ENCODE peak calls at places on chromosomes 16 and 17, in ten cellular contexts. One of them, this sample, is unnamed.

GRCh38 chr17:9268546-9268945 is 247.2 kb downstream of the NTN1 start:
- DNase-seq in tibial artery: no peak
- DNase-seq in kidney: no peak
- DNase-seq in epithelial cell of esophagus: no peak
- DNase-seq in mucosa of descending colon: no peak
- DNase-seq in type B pancreatic cell: no peak
- DNase-seq in lung: no peak
- DNase-seq in A549: no peak
- DNase-seq in Caco-2: no peak
- DNase-seq in transverse colon: no peak
- DNase-seq in this sample: no peak

GRCh38 chr17:16512011-16512410 is 20.0 kb upstream of the LRRC75A start:
- DNase-seq in tibial artery: peak; percentile 2
- DNase-seq in kidney: no peak
- DNase-seq in epithelial cell of esophagus: no peak
- DNase-seq in mucosa of descending colon: no peak
- DNase-seq in type B pancreatic cell: no peak
- DNase-seq in lung: no peak
- DNase-seq in A549: no peak
- DNase-seq in Caco-2: no peak
- DNase-seq in transverse colon: no peak
- DNase-seq in this sample: no peak

GRCh38 chr16:13426279-13426678 is 493.7 kb upstream of the ERCC4 start:
- DNase-seq in tibial artery: no peak
- DNase-seq in kidney: no peak
- DNase-seq in epithelial cell of esophagus: no peak
- DNase-seq in mucosa of descending colon: no peak
- DNase-seq in type B pancreatic cell: no peak
- DNase-seq in lung: no peak
- DNase-seq in A549: peak; percentile 7
- DNase-seq in Caco-2: no peak
- DNase-seq in transverse colon: no peak
- DNase-seq in this sample: no peak

GRCh38 chr17:74768069-74768762 is 7.9 kb downstream of the NAT9 start:
- DNase-seq in tibial artery: peak; percentile 89
- DNase-seq in kidney: peak; percentile 79
- DNase-seq in epithelial cell of esophagus: no peak
- DNase-seq in mucosa of descending colon: no peak
- DNase-seq in type B pancreatic cell: no peak
- DNase-seq in lung: no peak
- DNase-seq in A549: no peak
- DNase-seq in Caco-2: no peak
- DNase-seq in transverse colon: no peak
- DNase-seq in this sample: no peak

GRCh38 chr16:2039286-2040030 is 8.2 kb downstream of the NTHL1 start:
- DNase-seq in tibial artery: peak; percentile 87
- DNase-seq in kidney: peak; percentile 94
- DNase-seq in epithelial cell of esophagus: peak; percentile 43
- DNase-seq in mucosa of descending colon: peak; percentile 80
- DNase-seq in type B pancreatic cell: no peak
- DNase-seq in lung: peak; percentile 69
- DNase-seq in A549: peak; percentile 96
- DNase-seq in Caco-2: peak; percentile 57
- DNase-seq in transverse colon: peak; percentile 72
- DNase-seq in this sample: no peak

GRCh38 chr16:85168732-85169256 is 56.5 kb upstream of the CIBAR2 start:
- DNase-seq in tibial artery: peak; percentile 83
- DNase-seq in kidney: peak; percentile 90
- DNase-seq in epithelial cell of esophagus: peak; percentile 26
- DNase-seq in mucosa of descending colon: peak; percentile 45
- DNase-seq in type B pancreatic cell: no peak
- DNase-seq in lung: no peak
- DNase-seq in A549: no peak
- DNase-seq in Caco-2: peak; percentile 63
- DNase-seq in transverse colon: peak; percentile 47
- DNase-seq in this sample: no peak

GRCh38 chr17:7459961-7460545 is 15.2 kb downstream of the CHRNB1 start:
- DNase-seq in tibial artery: no peak
- DNase-seq in kidney: no peak
- DNase-seq in epithelial cell of esophagus: no peak
- DNase-seq in mucosa of descending colon: no peak
- DNase-seq in type B pancreatic cell: no peak
- DNase-seq in lung: no peak
- DNase-seq in A549: no peak
- DNase-seq in Caco-2: no peak
- DNase-seq in transverse colon: no peak
- DNase-seq in this sample: no peak

GRCh38 chr16:56041556-56042140 is 149.6 kb upstream of the GNAO1 start:
- DNase-seq in tibial artery: no peak
- DNase-seq in kidney: no peak
- DNase-seq in epithelial cell of esophagus: peak; percentile 50
- DNase-seq in mucosa of descending colon: peak; percentile 16
- DNase-seq in type B pancreatic cell: no peak
- DNase-seq in lung: no peak
- DNase-seq in A549: peak; percentile 36
- DNase-seq in Caco-2: peak; percentile 84
- DNase-seq in transverse colon: peak; percentile 14
- DNase-seq in this sample: no peak

GRCh38 chr17:15782809-15783208 is 50.7 kb downstream of the TBC1D26 start:
- DNase-seq in tibial artery: peak; percentile 75
- DNase-seq in kidney: peak; percentile 84
- DNase-seq in epithelial cell of esophagus: peak; percentile 34
- DNase-seq in mucosa of descending colon: peak; percentile 75
- DNase-seq in type B pancreatic cell: no peak
- DNase-seq in lung: peak; percentile 40
- DNase-seq in A549: no peak
- DNase-seq in Caco-2: no peak
- DNase-seq in transverse colon: peak; percentile 59
- DNase-seq in this sample: no peak

GRCh38 chr17:27481327-27481726 is 25.1 kb downstream of the KSR1 start:
- DNase-seq in tibial artery: no peak
- DNase-seq in kidney: no peak
- DNase-seq in epithelial cell of esophagus: no peak
- DNase-seq in mucosa of descending colon: peak; percentile 24
- DNase-seq in type B pancreatic cell: no peak
- DNase-seq in lung: no peak
- DNase-seq in A549: no peak
- DNase-seq in Caco-2: no peak
- DNase-seq in transverse colon: no peak
- DNase-seq in this sample: no peak

DNA sequence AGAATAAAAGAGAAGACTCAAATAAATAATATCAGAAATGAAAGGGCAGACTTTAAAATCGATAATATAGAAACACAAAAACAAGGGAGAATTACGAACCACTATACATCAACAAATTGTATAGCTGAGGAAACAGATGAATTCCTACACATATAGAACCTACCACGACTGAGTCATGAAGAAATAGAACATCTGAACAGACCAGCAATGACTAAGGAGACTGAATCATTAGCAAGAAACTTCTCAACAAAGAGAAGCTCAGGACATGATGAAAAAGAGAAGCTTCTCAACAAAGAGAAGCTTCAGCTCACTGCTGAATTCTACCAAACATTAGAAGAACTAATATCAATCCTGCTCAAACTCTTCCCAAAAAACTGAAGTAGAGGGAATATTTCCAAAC is 255.9 kb downstream of the CEP112 start:
- DNase-seq in tibial artery: no peak
- DNase-seq in kidney: no peak
- DNase-seq in epithelial cell of esophagus: peak; percentile 76
- DNase-seq in mucosa of descending colon: no peak
- DNase-seq in type B pancreatic cell: no peak
- DNase-seq in lung: no peak
- DNase-seq in A549: no peak
- DNase-seq in Caco-2: no peak
- DNase-seq in transverse colon: no peak
- DNase-seq in this sample: no peak
- TF ChIP-seq CTCF in tibial artery: no peak
- TF ChIP-seq CTCF in kidney: no peak
- TF ChIP-seq CTCF in epithelial cell of esophagus: no peak
- TF ChIP-seq CTCF in mucosa of descending colon: no peak
- TF ChIP-seq CTCF in type B pancreatic cell: no peak
- TF ChIP-seq CTCF in lung: no peak
- TF ChIP-seq CTCF in A549: no peak
- TF ChIP-seq CTCF in Caco-2: no peak
- TF ChIP-seq CTCF in transverse colon: no peak
- TF ChIP-seq CTCF in this sample: no peak

GRCh38 chr17:13941781-13942180 is 127.5 kb upstream of the COX10 start:
- DNase-seq in tibial artery: no peak
- DNase-seq in kidney: no peak
- DNase-seq in epithelial cell of esophagus: no peak
- DNase-seq in mucosa of descending colon: no peak
- DNase-seq in type B pancreatic cell: no peak
- DNase-seq in lung: no peak
- DNase-seq in A549: no peak
- DNase-seq in Caco-2: no peak
- DNase-seq in transverse colon: no peak
- DNase-seq in this sample: no peak

GRCh38 chr17:13943859-13944258 is 125.4 kb upstream of the COX10 start:
- DNase-seq in tibial artery: no peak
- DNase-seq in kidney: no peak
- DNase-seq in epithelial cell of esophagus: no peak
- DNase-seq in mucosa of descending colon: no peak
- DNase-seq in type B pancreatic cell: no peak
- DNase-seq in lung: no peak
- DNase-seq in A549: no peak
- DNase-seq in Caco-2: no peak
- DNase-seq in transverse colon: no peak
- DNase-seq in this sample: no peak

GRCh38 chr17:13933597-13934276 is 135.6 kb upstream of the COX10 start:
- DNase-seq in tibial artery: no peak
- DNase-seq in kidney: no peak
- DNase-seq in epithelial cell of esophagus: no peak
- DNase-seq in mucosa of descending colon: no peak
- DNase-seq in type B pancreatic cell: no peak
- DNase-seq in lung: no peak
- DNase-seq in A549: no peak
- DNase-seq in Caco-2: no peak
- DNase-seq in transverse colon: no peak
- DNase-seq in this sample: no peak

GRCh38 chr17:13940858-13941665 is 128.2 kb upstream of the COX10 start:
- DNase-seq in tibial artery: no peak
- DNase-seq in kidney: no peak
- DNase-seq in epithelial cell of esophagus: peak; percentile 1
- DNase-seq in mucosa of descending colon: no peak
- DNase-seq in type B pancreatic cell: no peak
- DNase-seq in lung: no peak
- DNase-seq in A549: peak; percentile 78
- DNase-seq in Caco-2: no peak
- DNase-seq in transverse colon: no peak
- DNase-seq in this sample: no peak

DNA sequence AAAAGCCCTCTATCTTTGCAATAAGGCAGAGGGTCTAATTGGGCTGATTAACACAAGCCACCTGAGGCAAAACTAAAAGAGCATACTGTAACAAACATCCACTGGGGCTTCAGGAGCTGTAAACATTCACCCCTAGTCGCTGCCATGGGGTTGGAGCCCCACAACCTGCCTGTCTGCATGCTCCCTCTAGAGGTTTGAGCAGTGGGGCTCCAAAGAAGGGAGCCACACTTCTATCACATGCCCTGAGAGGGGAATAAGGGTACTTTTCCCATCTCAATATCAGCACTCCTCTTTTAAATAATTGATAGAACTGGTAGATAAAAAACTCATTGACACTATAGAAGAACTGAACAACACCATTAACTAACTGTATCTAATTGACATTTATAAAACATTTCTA is 130.1 kb upstream of the COX10 start:
- DNase-seq in tibial artery: no peak
- DNase-seq in kidney: no peak
- DNase-seq in epithelial cell of esophagus: no peak
- DNase-seq in mucosa of descending colon: no peak
- DNase-seq in type B pancreatic cell: no peak
- DNase-seq in lung: no peak
- DNase-seq in A549: no peak
- DNase-seq in Caco-2: no peak
- DNase-seq in transverse colon: no peak
- DNase-seq in this sample: no peak
- TF ChIP-seq CTCF in tibial artery: no peak
- TF ChIP-seq CTCF in kidney: no peak
- TF ChIP-seq CTCF in epithelial cell of esophagus: no peak
- TF ChIP-seq CTCF in mucosa of descending colon: no peak
- TF ChIP-seq CTCF in type B pancreatic cell: no peak
- TF ChIP-seq CTCF in lung: no peak
- TF ChIP-seq CTCF in A549: no peak
- TF ChIP-seq CTCF in Caco-2: no peak
- TF ChIP-seq CTCF in transverse colon: no peak
- TF ChIP-seq CTCF in this sample: no peak

GRCh38 chr17:41254861-41255260 is 323 bp upstream of the KRTAP9-9 start:
- DNase-seq in tibial artery: no peak
- DNase-seq in kidney: no peak
- DNase-seq in epithelial cell of esophagus: no peak
- DNase-seq in mucosa of descending colon: no peak
- DNase-seq in type B pancreatic cell: no peak
- DNase-seq in lung: no peak
- DNase-seq in A549: no peak
- DNase-seq in Caco-2: no peak
- DNase-seq in transverse colon: no peak
- DNase-seq in this sample: no peak

DNA sequence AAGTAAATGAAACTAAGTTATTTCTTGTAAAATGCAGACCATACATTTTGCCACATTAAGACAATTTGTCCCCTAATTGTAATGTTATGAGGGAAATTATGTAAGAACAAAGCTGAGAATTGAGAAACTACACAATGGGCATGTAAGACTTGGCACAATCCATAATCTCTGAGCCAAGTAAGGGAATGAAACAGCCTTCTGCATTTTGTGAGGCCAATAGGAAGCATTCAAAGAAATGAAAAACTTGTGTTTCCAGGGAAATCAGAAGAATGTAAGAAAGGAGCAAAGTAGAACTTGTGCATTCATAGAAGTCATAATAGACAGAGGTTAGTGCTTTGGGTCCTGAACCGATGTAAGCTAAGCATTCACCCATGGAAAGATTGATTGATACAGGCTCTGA is 1.8 kb downstream of the KRTAP9-4 start:
- DNase-seq in tibial artery: no peak
- DNase-seq in kidney: no peak
- DNase-seq in epithelial cell of esophagus: no peak
- DNase-seq in mucosa of descending colon: no peak
- DNase-seq in type B pancreatic cell: no peak
- DNase-seq in lung: no peak
- DNase-seq in A549: no peak
- DNase-seq in Caco-2: no peak
- DNase-seq in transverse colon: no peak
- DNase-seq in this sample: no peak
- TF ChIP-seq CTCF in tibial artery: no peak
- TF ChIP-seq CTCF in kidney: no peak
- TF ChIP-seq CTCF in epithelial cell of esophagus: no peak
- TF ChIP-seq CTCF in mucosa of descending colon: no peak
- TF ChIP-seq CTCF in type B pancreatic cell: no peak
- TF ChIP-seq CTCF in lung: no peak
- TF ChIP-seq CTCF in A549: no peak
- TF ChIP-seq CTCF in Caco-2: no peak
- TF ChIP-seq CTCF in transverse colon: no peak
- TF ChIP-seq CTCF in this sample: no peak

DNA sequence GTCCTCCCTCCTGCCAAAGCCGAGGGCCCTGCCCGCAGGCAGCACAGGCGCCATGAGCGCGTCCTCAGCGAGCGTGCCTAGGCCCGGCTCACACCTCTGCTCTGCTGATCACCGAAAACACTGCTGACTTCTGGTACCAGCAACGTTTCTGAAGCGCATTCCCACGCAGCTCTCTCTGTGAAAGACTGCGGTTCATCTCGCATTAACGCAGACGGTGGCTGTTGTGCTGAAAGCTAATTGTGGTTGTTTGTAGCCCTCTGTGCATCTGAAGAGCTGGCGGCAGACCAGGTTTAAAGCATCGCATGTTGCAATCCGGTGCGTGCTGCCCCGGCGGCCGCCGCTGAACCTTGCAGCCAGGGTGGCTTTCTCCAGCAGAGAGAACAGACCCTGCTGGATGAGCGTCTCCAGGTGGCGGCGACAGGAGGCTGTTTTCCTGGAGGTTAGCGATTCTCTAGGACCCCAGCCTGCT is 49.9 kb upstream of the CHMP6 start:
- DNase-seq in tibial artery: peak; percentile 64
- DNase-seq in kidney: peak; percentile 64
- DNase-seq in epithelial cell of esophagus: no peak
- DNase-seq in mucosa of descending colon: no peak
- DNase-seq in type B pancreatic cell: no peak
- DNase-seq in lung: no peak
- DNase-seq in A549: no peak
- DNase-seq in Caco-2: no peak
- DNase-seq in transverse colon: no peak
- DNase-seq in this sample: no peak
- TF ChIP-seq CTCF in tibial artery: no peak
- TF ChIP-seq CTCF in kidney: no peak
- TF ChIP-seq CTCF in epithelial cell of esophagus: no peak
- TF ChIP-seq CTCF in mucosa of descending colon: no peak
- TF ChIP-seq CTCF in type B pancreatic cell: no peak
- TF ChIP-seq CTCF in lung: no peak
- TF ChIP-seq CTCF in A549: no peak
- TF ChIP-seq CTCF in Caco-2: no peak
- TF ChIP-seq CTCF in transverse colon: no peak
- TF ChIP-seq CTCF in this sample: no peak